ENCODE peak calls at places on chromosomes 12 and 14, in eight cellular contexts. I is IMR-90, M is nephron progenitor cell, F is amniotic stem cell, B is mammary epithelial cell, X is 8988T, K is GM23248, O is AG09319. H is an unnamed sample.

GRCh38 chr14:93520053-93520607 is 89.4 kb downstream of the UNC79 start:
- DNase-seq in I (no peak), M (no peak), F (no peak), B (no peak), X (no peak), K (peak), O (no peak), H (no peak)

GRCh38 chr12:1702708-1703107 is 11.8 kb downstream of the ADIPOR2 start:
- DNase-seq in I (peak), M (no peak), F (no peak), B (no peak), X (no peak), K (peak), O (no peak), H (no peak)

GRCh38 chr14:36503771-36504741 is 16.0 kb downstream of the NKX2-1 start:
- DNase-seq in I (no peak), M (no peak), F (no peak), B (no peak), X (no peak), K (no peak), O (no peak), H (no peak)

GRCh38 chr12:77049767-77050353 is 15.5 kb downstream of the E2F7 start:
- DNase-seq in I (peak), M (no peak), F (no peak), B (peak), X (no peak), K (peak), O (peak), H (peak)

GRCh38 chr12:93982847-93983315 is 165.5 kb upstream of the PLXNC1 start:
- DNase-seq in I (peak), M (no peak), F (peak), B (peak), X (no peak), K (peak), O (no peak), H (no peak)

GRCh38 chr12:22333186-22333745 is 1.2 kb downstream of the ST8SIA1 start:
- DNase-seq in I (peak), M (no peak), F (no peak), B (no peak), X (no peak), K (peak), O (no peak), H (no peak)

GRCh38 chr12:168201-168600 is 45.8 kb downstream of the SLC6A12 start:
- DNase-seq in I (no peak), M (no peak), F (no peak), B (no peak), X (no peak), K (no peak), O (no peak), H (no peak)

GRCh38 chr12:32698285-32698684 is 19.2 kb downstream of the DNM1L start:
- DNase-seq in I (no peak), M (no peak), F (no peak), B (no peak), X (no peak), K (no peak), O (no peak), H (peak)

GRCh38 chr12:56261503-56262230 is 3.5 kb upstream of the ANKRD52 start:
- DNase-seq in I (peak), M (no peak), F (no peak), B (peak), X (peak), K (peak), O (no peak), H (no peak)

GRCh38 chr14:79395061-79395460 is 816.2 kb downstream of the DIO2 start:
- DNase-seq in I (peak), M (no peak), F (no peak), B (no peak), X (no peak), K (peak), O (no peak), H (no peak)

GRCh38 chr12:57729321-57729844 is 9.2 kb downstream of the AGAP2 start:
- DNase-seq in I (no peak), M (no peak), F (no peak), B (no peak), X (no peak), K (no peak), O (no peak), H (no peak)

GRCh38 chr12:67669217-67669924 is 20.8 kb downstream of the DYRK2 start:
- DNase-seq in I (no peak), M (no peak), F (no peak), B (no peak), X (no peak), K (no peak), O (no peak), H (no peak)

GRCh38 chr12:6292606-6293005 is 17.9 kb upstream of the PLEKHG6 start:
- DNase-seq in I (peak), M (no peak), F (peak), B (peak), X (no peak), K (peak), O (peak), H (no peak)

GRCh38 chr12:17304503-17305347 is 698.8 kb upstream of the LMO3 start:
- DNase-seq in I (no peak), M (no peak), F (no peak), B (peak), X (no peak), K (peak), O (no peak), H (no peak)

GRCh38 chr12:3453947-3454675 is 36.9 kb upstream of the PRMT8 start:
- DNase-seq in I (peak), M (no peak), F (no peak), B (peak), X (peak), K (peak), O (no peak), H (no peak)

GRCh38 chr14:53306267-53306721 is 153.2 kb upstream of the DDHD1 start:
- DNase-seq in I (peak), M (peak), F (no peak), B (no peak), X (no peak), K (peak), O (peak), H (peak)

GRCh38 chr14:104803916-104804371 is 3.0 kb downstream of the ZBTB42 start:
- DNase-seq in I (peak), M (no peak), F (no peak), B (no peak), X (no peak), K (peak), O (no peak), H (no peak)

GRCh38 chr12:52584156-52584682 is 10.6 kb upstream of the KRT74 start:
- DNase-seq in I (no peak), M (no peak), F (no peak), B (no peak), X (no peak), K (no peak), O (no peak), H (no peak)

GRCh38 chr12:68163546-68164210 is 4.1 kb upstream of the IFNG start:
- DNase-seq in I (no peak), M (no peak), F (no peak), B (no peak), X (no peak), K (no peak), O (no peak), H (no peak)